ENCODE peak calls at places on chromosome 2, in eight cellular contexts. F is body of pancreas, I is uterus, D is K562, S is A549, B is lower leg skin, G is IMR-90, Y is HepG2. N is an unnamed sample.

GRCh38 chr2:215528555-215528954 is 92.7 kb upstream of the FN1 start:
- DNase-seq in I (no peak), G (peak; percentile 99), Y (peak; percentile 64), D (no peak), B (no peak), S (no peak), F (no peak), N (peak; percentile 13)

GRCh38 chr2:165646321-165646801 is 147.7 kb downstream of the GALNT3 start:
- DNase-seq in G (no peak), Y (no peak), D (no peak), F (no peak), B (no peak), S (no peak), I (no peak), N (no peak)

GRCh38 chr2:156480376-156480775 is 44.2 kb downstream of the GPD2 start:
- DNase-seq in F (no peak), I (no peak), B (no peak), D (no peak), S (no peak), G (no peak), Y (no peak), N (no peak)

GRCh38 chr2:123211181-123211580 is 813.9 kb upstream of the CNTNAP5 start:
- DNase-seq in B (no peak), D (no peak), G (no peak), Y (no peak), F (no peak), S (no peak), I (no peak), N (no peak)

GRCh38 chr2:155633060-155633839 is 699.3 kb downstream of the NR4A2 start:
- DNase-seq in I (no peak), S (no peak), G (no peak), F (no peak), Y (no peak), D (no peak), B (no peak), N (no peak)

GRCh38 chr2:62266433-62267038 is 70.6 kb downstream of the B3GNT2 start:
- DNase-seq in S (no peak), B (no peak), Y (no peak), G (peak; percentile 76), F (no peak), D (no peak), I (no peak), N (peak; percentile 53)

GRCh38 chr2:222919841-222920609 is 59.2 kb downstream of the ACSL3 start:
- DNase-seq in F (no peak), B (no peak), S (no peak), I (no peak), G (peak; percentile 96), Y (no peak), D (peak; percentile 49), N (peak; percentile 62)

GRCh38 chr2:45506756-45507155 is 104.3 kb downstream of the SRBD1 start:
- DNase-seq in B (no peak), F (no peak), D (no peak), G (no peak), Y (no peak), S (no peak), I (no peak), N (no peak)

GRCh38 chr2:234412726-234413125 is 84.2 kb downstream of the ARL4C start:
- DNase-seq in B (peak; percentile 48), F (no peak), G (no peak), I (no peak), Y (no peak), D (no peak), S (no peak), N (no peak)

GRCh38 chr2:218569038-218569431 is 396 bp downstream of the CNOT9 start:
- DNase-seq in S (peak; percentile 13), F (peak; percentile 48), D (no peak), Y (peak; percentile 73), G (peak; percentile 83), B (peak; percentile 36), I (peak; percentile 40), N (peak; percentile 30)

DNA sequence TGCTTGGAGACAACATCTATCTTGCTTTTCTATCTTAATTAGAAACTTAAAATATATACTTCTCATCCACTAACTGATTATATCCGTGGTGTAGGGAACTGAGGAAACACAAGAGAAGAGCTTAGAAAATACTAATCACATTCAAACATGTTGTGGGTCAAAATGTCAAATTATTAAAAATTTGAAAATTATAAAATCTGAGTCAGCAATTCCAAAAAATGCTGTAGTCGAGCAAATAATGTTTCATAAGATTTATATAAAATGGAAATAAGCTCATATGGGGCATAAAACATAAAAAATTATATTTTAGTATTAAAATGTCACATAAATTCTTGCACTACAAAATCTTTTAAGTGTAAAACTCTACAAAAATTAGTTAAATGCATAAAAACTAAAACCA is 29.2 kb downstream of the SF3B1 start:
- DNase-seq in I (no peak), G (no peak), Y (no peak), F (no peak), B (no peak), D (no peak), S (no peak), N (no peak)
- TF ChIP-seq POLR2A in I (no peak), G (no peak), Y (no peak), F (no peak), B (no peak), D (no peak), S (no peak), N (no peak)

GRCh38 chr2:107384426-107384825 is 442.3 kb upstream of the RGPD4 start:
- DNase-seq in G (no peak), B (no peak), S (no peak), I (no peak), D (no peak), Y (no peak), F (no peak), N (no peak)
- TF ChIP-seq POLR2A in G (no peak), B (no peak), S (no peak), I (no peak), D (no peak), Y (no peak), F (no peak), N (no peak)

GRCh38 chr2:120502761-120503160 is 156.8 kb downstream of the INHBB start:
- DNase-seq in I (no peak), B (no peak), D (no peak), S (no peak), G (no peak), Y (no peak), F (no peak), N (no peak)

GRCh38 chr2:120502357-120502756 is 156.4 kb downstream of the INHBB start:
- DNase-seq in G (no peak), B (no peak), S (no peak), D (no peak), Y (no peak), F (no peak), I (no peak), N (no peak)

GRCh38 chr2:120504936-120505705 is 159.2 kb downstream of the INHBB start:
- DNase-seq in G (no peak), Y (no peak), F (no peak), D (no peak), B (no peak), S (no peak), I (no peak), N (no peak)

GRCh38 chr2:120503206-120503792 is 157.4 kb downstream of the INHBB start:
- DNase-seq in B (no peak), S (no peak), G (no peak), Y (no peak), D (no peak), I (no peak), F (no peak), N (no peak)

GRCh38 chr2:120503793-120504571 is 158.0 kb downstream of the INHBB start:
- DNase-seq in G (peak; percentile 57), B (no peak), Y (peak; percentile 59), D (no peak), F (no peak), S (no peak), I (no peak), N (peak; percentile 81)
- TF ChIP-seq POLR2A in G (no peak), B (no peak), Y (no peak), D (no peak), F (no peak), S (no peak), I (no peak), N (no peak)

DNA sequence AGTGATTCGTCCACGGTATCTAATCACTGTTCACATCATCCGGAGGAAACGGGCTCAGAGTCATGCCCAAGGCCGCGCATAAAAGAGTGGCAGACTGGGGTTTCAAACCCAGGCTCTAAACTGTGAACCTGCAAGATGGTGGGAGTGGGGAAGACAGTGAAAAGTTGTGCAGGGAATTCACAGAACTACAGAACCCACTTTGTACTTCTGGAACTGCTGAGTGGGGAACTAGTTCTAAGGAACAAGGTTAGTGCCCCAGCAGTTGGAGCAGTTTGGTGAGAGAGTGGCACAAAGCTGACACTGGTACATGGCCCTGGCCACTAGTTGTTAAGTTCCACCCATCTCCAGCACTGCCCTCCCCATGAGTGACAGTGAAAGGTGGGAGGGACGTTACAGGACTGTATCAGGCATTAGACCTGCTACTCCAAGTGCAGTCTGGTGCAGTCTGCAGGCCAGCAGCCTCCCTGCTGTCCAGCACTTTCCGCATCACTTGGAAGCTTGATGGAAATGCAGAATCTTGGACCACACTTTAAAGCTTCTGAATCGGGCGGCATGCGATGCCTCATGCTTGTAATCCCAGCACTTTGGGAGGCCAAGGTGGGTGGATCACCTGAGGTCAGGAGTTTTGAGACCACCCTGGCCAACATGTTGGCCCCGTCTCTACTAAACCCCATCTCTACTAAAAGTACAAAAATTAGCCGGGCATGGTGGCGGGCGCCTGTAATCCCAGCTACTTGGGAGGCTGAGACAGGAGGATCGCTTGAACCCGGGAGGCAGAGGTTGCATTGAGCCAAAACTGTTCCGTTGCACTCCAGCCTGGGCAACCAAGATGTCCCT is 47.3 kb downstream of the C2orf42 start:
- DNase-seq in I (peak; percentile 54), G (peak; percentile 52), B (peak; percentile 67), Y (peak; percentile 74), F (peak; percentile 55), S (no peak), D (peak; percentile 50), N (peak; percentile 74)
- TF ChIP-seq POLR2A in I (peak; percentile 31), G (no peak), B (no peak), Y (peak; percentile 88), F (no peak), S (peak; percentile 41), D (peak; percentile 55), N (peak; percentile 60)

GRCh38 chr2:8028036-8028435 is 653.8 kb upstream of the ID2 start:
- DNase-seq in S (no peak), F (no peak), I (no peak), D (no peak), Y (no peak), G (no peak), B (no peak), N (no peak)
- TF ChIP-seq POLR2A in S (no peak), F (no peak), I (no peak), D (no peak), Y (no peak), G (no peak), B (no peak), N (no peak)

N was measured in H54.